ENCODE peak calls at places on chromosomes 3 and 15, in nine cellular contexts. One of them, this sample, is unnamed.

GRCh38 chr3:46460051-46460450 is 4.7 kb downstream of the LTF start:
- DNase-seq in HEK293T: no peak
- DNase-seq in activated CD4-positive, CD25-positive, alpha-beta regulatory T cell treated with anti-CD3 and anti-CD28 coated beads, Interleukin-2, amount 50 U/mL, for 16 hours: no peak
- DNase-seq in endothelial cell: no peak
- DNase-seq in stimulated activated naive CD8-positive, alpha-beta T cell treated with anti-CD3 and anti-CD28 coated beads, Interleukin-15, amount 100 ng/mL, for 72 hours: no peak
- DNase-seq in GM23338: no peak
- DNase-seq in heart left ventricle: no peak
- DNase-seq in T-cell: no peak
- DNase-seq in progenitor cell of endocrine pancreas: no peak
- DNase-seq in this sample: no peak

GRCh38 chr3:176286456-176287115 is 910.7 kb downstream of the TBL1XR1 start:
- DNase-seq in GM23338: no peak
- DNase-seq in heart left ventricle: no peak
- DNase-seq in endothelial cell: no peak
- DNase-seq in stimulated activated naive CD8-positive, alpha-beta T cell treated with anti-CD3 and anti-CD28 coated beads, Interleukin-15, amount 100 ng/mL, for 72 hours: no peak
- DNase-seq in T-cell: no peak
- DNase-seq in progenitor cell of endocrine pancreas: no peak
- DNase-seq in HEK293T: no peak
- DNase-seq in activated CD4-positive, CD25-positive, alpha-beta regulatory T cell treated with anti-CD3 and anti-CD28 coated beads, Interleukin-2, amount 50 U/mL, for 16 hours: no peak
- DNase-seq in this sample: peak; percentile 68

GRCh38 chr15:51681303-51681963 is at the start of gene SCG3:
- DNase-seq in HEK293T: peak; percentile 70
- DNase-seq in progenitor cell of endocrine pancreas: peak; percentile 92
- DNase-seq in endothelial cell: peak; percentile 96
- DNase-seq in stimulated activated naive CD8-positive, alpha-beta T cell treated with anti-CD3 and anti-CD28 coated beads, Interleukin-15, amount 100 ng/mL, for 72 hours: peak; percentile 46
- DNase-seq in activated CD4-positive, CD25-positive, alpha-beta regulatory T cell treated with anti-CD3 and anti-CD28 coated beads, Interleukin-2, amount 50 U/mL, for 16 hours: no peak
- DNase-seq in T-cell: peak; percentile 49
- DNase-seq in heart left ventricle: peak; percentile 75
- DNase-seq in GM23338: peak; percentile 100
- DNase-seq in this sample: peak; percentile 60

GRCh38 chr3:155418426-155418825 is 124.9 kb upstream of the STRIT1 start:
- DNase-seq in HEK293T: no peak
- DNase-seq in stimulated activated naive CD8-positive, alpha-beta T cell treated with anti-CD3 and anti-CD28 coated beads, Interleukin-15, amount 100 ng/mL, for 72 hours: no peak
- DNase-seq in progenitor cell of endocrine pancreas: no peak
- DNase-seq in endothelial cell: no peak
- DNase-seq in T-cell: no peak
- DNase-seq in heart left ventricle: no peak
- DNase-seq in activated CD4-positive, CD25-positive, alpha-beta regulatory T cell treated with anti-CD3 and anti-CD28 coated beads, Interleukin-2, amount 50 U/mL, for 16 hours: no peak
- DNase-seq in GM23338: peak; percentile 42
- DNase-seq in this sample: no peak

GRCh38 chr15:67828379-67828968 is 3.2 kb downstream of the SKOR1 start:
- DNase-seq in progenitor cell of endocrine pancreas: no peak
- DNase-seq in T-cell: no peak
- DNase-seq in HEK293T: no peak
- DNase-seq in GM23338: peak; percentile 47
- DNase-seq in endothelial cell: no peak
- DNase-seq in stimulated activated naive CD8-positive, alpha-beta T cell treated with anti-CD3 and anti-CD28 coated beads, Interleukin-15, amount 100 ng/mL, for 72 hours: peak; percentile 13
- DNase-seq in activated CD4-positive, CD25-positive, alpha-beta regulatory T cell treated with anti-CD3 and anti-CD28 coated beads, Interleukin-2, amount 50 U/mL, for 16 hours: no peak
- DNase-seq in heart left ventricle: no peak
- DNase-seq in this sample: no peak

GRCh38 chr15:65057549-65057940 is 10.2 kb downstream of the RASL12 start:
- DNase-seq in endothelial cell: no peak
- DNase-seq in stimulated activated naive CD8-positive, alpha-beta T cell treated with anti-CD3 and anti-CD28 coated beads, Interleukin-15, amount 100 ng/mL, for 72 hours: no peak
- DNase-seq in GM23338: no peak
- DNase-seq in heart left ventricle: no peak
- DNase-seq in progenitor cell of endocrine pancreas: no peak
- DNase-seq in T-cell: no peak
- DNase-seq in HEK293T: no peak
- DNase-seq in activated CD4-positive, CD25-positive, alpha-beta regulatory T cell treated with anti-CD3 and anti-CD28 coated beads, Interleukin-2, amount 50 U/mL, for 16 hours: no peak
- DNase-seq in this sample: no peak

GRCh38 chr15:33226559-33227181 is 32.2 kb upstream of the FMN1 start:
- DNase-seq in HEK293T: peak; percentile 34
- DNase-seq in T-cell: peak; percentile 57
- DNase-seq in GM23338: peak; percentile 73
- DNase-seq in activated CD4-positive, CD25-positive, alpha-beta regulatory T cell treated with anti-CD3 and anti-CD28 coated beads, Interleukin-2, amount 50 U/mL, for 16 hours: peak; percentile 59
- DNase-seq in progenitor cell of endocrine pancreas: no peak
- DNase-seq in endothelial cell: no peak
- DNase-seq in stimulated activated naive CD8-positive, alpha-beta T cell treated with anti-CD3 and anti-CD28 coated beads, Interleukin-15, amount 100 ng/mL, for 72 hours: peak; percentile 57
- DNase-seq in heart left ventricle: peak; percentile 52
- DNase-seq in this sample: peak; percentile 12

GRCh38 chr3:33081812-33082211 is 15.1 kb downstream of the GLB1 start:
- DNase-seq in activated CD4-positive, CD25-positive, alpha-beta regulatory T cell treated with anti-CD3 and anti-CD28 coated beads, Interleukin-2, amount 50 U/mL, for 16 hours: no peak
- DNase-seq in GM23338: no peak
- DNase-seq in progenitor cell of endocrine pancreas: no peak
- DNase-seq in HEK293T: no peak
- DNase-seq in heart left ventricle: no peak
- DNase-seq in stimulated activated naive CD8-positive, alpha-beta T cell treated with anti-CD3 and anti-CD28 coated beads, Interleukin-15, amount 100 ng/mL, for 72 hours: no peak
- DNase-seq in endothelial cell: no peak
- DNase-seq in T-cell: no peak
- DNase-seq in this sample: no peak

GRCh38 chr3:39088889-39089288 is 18.5 kb downstream of the GORASP1 start:
- DNase-seq in progenitor cell of endocrine pancreas: no peak
- DNase-seq in T-cell: no peak
- DNase-seq in GM23338: no peak
- DNase-seq in HEK293T: no peak
- DNase-seq in activated CD4-positive, CD25-positive, alpha-beta regulatory T cell treated with anti-CD3 and anti-CD28 coated beads, Interleukin-2, amount 50 U/mL, for 16 hours: no peak
- DNase-seq in endothelial cell: no peak
- DNase-seq in stimulated activated naive CD8-positive, alpha-beta T cell treated with anti-CD3 and anti-CD28 coated beads, Interleukin-15, amount 100 ng/mL, for 72 hours: no peak
- DNase-seq in heart left ventricle: no peak
- DNase-seq in this sample: peak; percentile 9

GRCh38 chr3:167032267-167032876 is 347.7 kb downstream of the ZBBX start:
- DNase-seq in progenitor cell of endocrine pancreas: no peak
- DNase-seq in GM23338: peak; percentile 74
- DNase-seq in heart left ventricle: no peak
- DNase-seq in stimulated activated naive CD8-positive, alpha-beta T cell treated with anti-CD3 and anti-CD28 coated beads, Interleukin-15, amount 100 ng/mL, for 72 hours: no peak
- DNase-seq in endothelial cell: peak; percentile 13
- DNase-seq in HEK293T: peak; percentile 31
- DNase-seq in activated CD4-positive, CD25-positive, alpha-beta regulatory T cell treated with anti-CD3 and anti-CD28 coated beads, Interleukin-2, amount 50 U/mL, for 16 hours: no peak
- DNase-seq in T-cell: no peak
- DNase-seq in this sample: peak; percentile 60

GRCh38 chr15:79897380-79897678 is 515 bp upstream of the MTHFS start:
- DNase-seq in stimulated activated naive CD8-positive, alpha-beta T cell treated with anti-CD3 and anti-CD28 coated beads, Interleukin-15, amount 100 ng/mL, for 72 hours: no peak
- DNase-seq in GM23338: no peak
- DNase-seq in T-cell: no peak
- DNase-seq in endothelial cell: no peak
- DNase-seq in activated CD4-positive, CD25-positive, alpha-beta regulatory T cell treated with anti-CD3 and anti-CD28 coated beads, Interleukin-2, amount 50 U/mL, for 16 hours: no peak
- DNase-seq in heart left ventricle: no peak
- DNase-seq in HEK293T: no peak
- DNase-seq in progenitor cell of endocrine pancreas: no peak
- DNase-seq in this sample: no peak

GRCh38 chr3:175346573-175347356 is 487.6 kb downstream of the NAALADL2 start:
- DNase-seq in endothelial cell: no peak
- DNase-seq in T-cell: no peak
- DNase-seq in progenitor cell of endocrine pancreas: no peak
- DNase-seq in heart left ventricle: peak; percentile 31
- DNase-seq in activated CD4-positive, CD25-positive, alpha-beta regulatory T cell treated with anti-CD3 and anti-CD28 coated beads, Interleukin-2, amount 50 U/mL, for 16 hours: no peak
- DNase-seq in HEK293T: no peak
- DNase-seq in stimulated activated naive CD8-positive, alpha-beta T cell treated with anti-CD3 and anti-CD28 coated beads, Interleukin-15, amount 100 ng/mL, for 72 hours: no peak
- DNase-seq in GM23338: no peak
- DNase-seq in this sample: peak; percentile 85

GRCh38 chr15:78455749-78456148 is 17.7 kb downstream of the IREB2 start:
- DNase-seq in progenitor cell of endocrine pancreas: no peak
- DNase-seq in HEK293T: peak; percentile 18
- DNase-seq in stimulated activated naive CD8-positive, alpha-beta T cell treated with anti-CD3 and anti-CD28 coated beads, Interleukin-15, amount 100 ng/mL, for 72 hours: no peak
- DNase-seq in heart left ventricle: peak; percentile 18
- DNase-seq in GM23338: no peak
- DNase-seq in T-cell: no peak
- DNase-seq in activated CD4-positive, CD25-positive, alpha-beta regulatory T cell treated with anti-CD3 and anti-CD28 coated beads, Interleukin-2, amount 50 U/mL, for 16 hours: no peak
- DNase-seq in endothelial cell: no peak
- DNase-seq in this sample: peak; percentile 22

GRCh38 chr3:149969110-149969944 is 1.4 kb downstream of the PFN2 start:
- DNase-seq in T-cell: no peak
- DNase-seq in heart left ventricle: peak; percentile 28
- DNase-seq in progenitor cell of endocrine pancreas: peak; percentile 19
- DNase-seq in endothelial cell: peak; percentile 55
- DNase-seq in GM23338: peak; percentile 94
- DNase-seq in HEK293T: peak; percentile 52
- DNase-seq in stimulated activated naive CD8-positive, alpha-beta T cell treated with anti-CD3 and anti-CD28 coated beads, Interleukin-15, amount 100 ng/mL, for 72 hours: no peak
- DNase-seq in activated CD4-positive, CD25-positive, alpha-beta regulatory T cell treated with anti-CD3 and anti-CD28 coated beads, Interleukin-2, amount 50 U/mL, for 16 hours: no peak
- DNase-seq in this sample: peak; percentile 93

GRCh38 chr3:197465996-197466549 is 89.7 kb downstream of the BDH1 start:
- DNase-seq in endothelial cell: no peak
- DNase-seq in HEK293T: no peak
- DNase-seq in GM23338: no peak
- DNase-seq in heart left ventricle: no peak
- DNase-seq in stimulated activated naive CD8-positive, alpha-beta T cell treated with anti-CD3 and anti-CD28 coated beads, Interleukin-15, amount 100 ng/mL, for 72 hours: no peak
- DNase-seq in T-cell: no peak
- DNase-seq in progenitor cell of endocrine pancreas: no peak
- DNase-seq in activated CD4-positive, CD25-positive, alpha-beta regulatory T cell treated with anti-CD3 and anti-CD28 coated beads, Interleukin-2, amount 50 U/mL, for 16 hours: no peak
- DNase-seq in this sample: peak; percentile 72

GRCh38 chr3:112390783-112391641 is 58.1 kb downstream of the CD200 start:
- DNase-seq in heart left ventricle: no peak
- DNase-seq in stimulated activated naive CD8-positive, alpha-beta T cell treated with anti-CD3 and anti-CD28 coated beads, Interleukin-15, amount 100 ng/mL, for 72 hours: no peak
- DNase-seq in progenitor cell of endocrine pancreas: no peak
- DNase-seq in HEK293T: no peak
- DNase-seq in activated CD4-positive, CD25-positive, alpha-beta regulatory T cell treated with anti-CD3 and anti-CD28 coated beads, Interleukin-2, amount 50 U/mL, for 16 hours: no peak
- DNase-seq in GM23338: peak; percentile 72
- DNase-seq in endothelial cell: no peak
- DNase-seq in T-cell: no peak
- DNase-seq in this sample: peak; percentile 85

GRCh38 chr3:107848516-107848915 is 242.3 kb downstream of the CD47 start:
- DNase-seq in GM23338: no peak
- DNase-seq in endothelial cell: no peak
- DNase-seq in progenitor cell of endocrine pancreas: no peak
- DNase-seq in activated CD4-positive, CD25-positive, alpha-beta regulatory T cell treated with anti-CD3 and anti-CD28 coated beads, Interleukin-2, amount 50 U/mL, for 16 hours: no peak
- DNase-seq in stimulated activated naive CD8-positive, alpha-beta T cell treated with anti-CD3 and anti-CD28 coated beads, Interleukin-15, amount 100 ng/mL, for 72 hours: no peak
- DNase-seq in HEK293T: no peak
- DNase-seq in T-cell: no peak
- DNase-seq in heart left ventricle: no peak
- DNase-seq in this sample: no peak